ENCODE peak calls at places on chromosomes 12 and 14, in five cellular contexts. One of them, this sample, is unnamed.

GRCh38 chr14:68723808-68724268 is 69.0 kb downstream of the ZFP36L1 start:
- DNase-seq in NT2/D1: no peak
- DNase-seq in ELF-1: no peak
- DNase-seq in gastrocnemius medialis: no peak
- DNase-seq in NCI-H1105 treated with DMSO at 0.1 percent for 48 hours: no peak
- DNase-seq in this sample: no peak

GRCh38 chr14:96284008-96284407 is 28.0 kb downstream of the BDKRB1 start:
- DNase-seq in NT2/D1: no peak
- DNase-seq in ELF-1: no peak
- DNase-seq in gastrocnemius medialis: no peak
- DNase-seq in NCI-H1105 treated with DMSO at 0.1 percent for 48 hours: no peak
- DNase-seq in this sample: no peak

GRCh38 chr12:6199531-6200265 is 502 bp upstream of the CD9 start:
- DNase-seq in NT2/D1: peak
- DNase-seq in ELF-1: peak
- DNase-seq in gastrocnemius medialis: no peak
- DNase-seq in NCI-H1105 treated with DMSO at 0.1 percent for 48 hours: no peak
- DNase-seq in this sample: no peak

GRCh38 chr12:48003226-48004038 is 844 bp downstream of the COL2A1 start:
- DNase-seq in NT2/D1: no peak
- DNase-seq in ELF-1: peak
- DNase-seq in gastrocnemius medialis: no peak
- DNase-seq in NCI-H1105 treated with DMSO at 0.1 percent for 48 hours: peak
- DNase-seq in this sample: no peak

GRCh38 chr12:96501139-96501741 is 11.9 kb downstream of the CFAP54 start:
- DNase-seq in NT2/D1: no peak
- DNase-seq in ELF-1: peak
- DNase-seq in gastrocnemius medialis: peak
- DNase-seq in NCI-H1105 treated with DMSO at 0.1 percent for 48 hours: no peak
- DNase-seq in this sample: no peak

GRCh38 chr14:59161571-59162175 is 26.8 kb upstream of the DAAM1 start:
- DNase-seq in NT2/D1: no peak
- DNase-seq in ELF-1: no peak
- DNase-seq in gastrocnemius medialis: no peak
- DNase-seq in NCI-H1105 treated with DMSO at 0.1 percent for 48 hours: no peak
- DNase-seq in this sample: peak

GRCh38 chr12:111174283-111175108 is 194.4 kb downstream of the PHETA1 start:
- DNase-seq in NT2/D1: peak
- DNase-seq in ELF-1: no peak
- DNase-seq in gastrocnemius medialis: no peak
- DNase-seq in NCI-H1105 treated with DMSO at 0.1 percent for 48 hours: peak
- DNase-seq in this sample: no peak

GRCh38 chr12:26276709-26277108 is 81.3 kb downstream of the SSPN start:
- DNase-seq in NT2/D1: no peak
- DNase-seq in ELF-1: no peak
- DNase-seq in gastrocnemius medialis: no peak
- DNase-seq in NCI-H1105 treated with DMSO at 0.1 percent for 48 hours: no peak
- DNase-seq in this sample: no peak

GRCh38 chr12:68447807-68448138 is 115.6 kb upstream of the MDM1 start:
- DNase-seq in NT2/D1: no peak
- DNase-seq in ELF-1: no peak
- DNase-seq in gastrocnemius medialis: no peak
- DNase-seq in NCI-H1105 treated with DMSO at 0.1 percent for 48 hours: no peak
- DNase-seq in this sample: no peak